ENCODE peak calls at places on chromosome 9, in nine cellular contexts. W is type B pancreatic cell; T is stimulated activated CD4-positive, alpha-beta T cell treated with anti-CD3 and anti-CD28 coated beads, Interleukin-15, amount 100 ng/mL, for 1 hour; I is T-helper 22 cell; H is B cell; C is fibroblast of mammary gland; F is T-helper 2 cell; L is activated naive CD4-positive, alpha-beta T cell; S is GM23338. A is an unnamed sample.

GRCh38 chr9:93517331-93517730 is 59.1 kb upstream of the PHF2 start:
- DNase-seq in C (peak), T (no peak), F (no peak), H (no peak), L (no peak), S (no peak), W (no peak), I (no peak), A (no peak)

GRCh38 chr9:72926506-72926905 is 26.3 kb downstream of the ALDH1A1 start:
- DNase-seq in L (no peak), C (no peak), S (no peak), F (no peak), W (no peak), H (no peak), I (no peak), T (no peak), A (no peak)

GRCh38 chr9:129885018-129885669 is 49.9 kb downstream of the USP20 start:
- DNase-seq in T (no peak), S (peak), C (no peak), L (no peak), H (peak), I (no peak), W (no peak), F (no peak), A (no peak)

GRCh38 chr9:115746496-115746895 is 407.1 kb upstream of the PAPPA start:
- DNase-seq in I (no peak), C (peak), L (no peak), S (no peak), T (no peak), W (no peak), H (no peak), F (no peak), A (no peak)

GRCh38 chr9:96618209-96619108 is 1.2 kb downstream of the CDC14B start:
- DNase-seq in W (no peak), C (peak), H (no peak), F (peak), S (peak), T (peak), L (no peak), I (no peak), A (no peak)

GRCh38 chr9:1979815-1980367 is 35.3 kb upstream of the SMARCA2 start:
- DNase-seq in S (no peak), I (no peak), F (no peak), L (no peak), H (no peak), C (peak), W (no peak), T (no peak), A (no peak)

GRCh38 chr9:27247756-27248155 is 49.2 kb downstream of the EQTN start:
- DNase-seq in S (peak), I (no peak), C (peak), W (no peak), L (no peak), F (no peak), H (no peak), T (no peak), A (no peak)

GRCh38 chr9:5918460-5918859 is 27.8 kb downstream of the MLANA start:
- DNase-seq in S (no peak), H (no peak), F (no peak), T (no peak), L (no peak), W (no peak), C (no peak), I (no peak), A (no peak)

GRCh38 chr9:132411091-132411508 is 1.1 kb downstream of the CFAP77 start:
- DNase-seq in H (peak), I (peak), L (peak), F (peak), T (peak), S (peak), W (peak), C (peak), A (peak)

GRCh38 chr9:11962327-11962726 is 730.9 kb upstream of the TYRP1 start:
- DNase-seq in T (no peak), H (no peak), L (no peak), S (no peak), F (no peak), W (no peak), C (peak), I (no peak), A (no peak)

GRCh38 chr9:22147818-22148573 is 138.9 kb upstream of the CDKN2B start:
- DNase-seq in T (no peak), S (no peak), H (no peak), W (no peak), L (no peak), I (no peak), F (no peak), C (peak), A (no peak)

GRCh38 chr9:34628656-34629491 is at the start of gene ARID3C:
- DNase-seq in I (peak), W (no peak), T (peak), H (no peak), C (no peak), F (peak), S (peak), L (no peak), A (no peak)

GRCh38 chr9:5502553-5502952 is 7.8 kb upstream of the PDCD1LG2 start:
- DNase-seq in S (no peak), W (no peak), C (no peak), F (no peak), I (no peak), H (no peak), L (no peak), T (no peak), A (no peak)

GRCh38 chr9:38292480-38292879 is 100.0 kb upstream of the ALDH1B1 start:
- DNase-seq in W (peak), L (no peak), I (no peak), T (no peak), S (no peak), F (no peak), C (no peak), H (no peak), A (no peak)

GRCh38 chr9:27629425-27629824 is 56.1 kb upstream of the C9orf72 start:
- DNase-seq in T (no peak), W (no peak), C (no peak), I (no peak), H (no peak), S (no peak), L (no peak), F (no peak), A (no peak)

GRCh38 chr9:36535106-36535505 is 37.6 kb upstream of the MELK start:
- DNase-seq in L (no peak), W (no peak), H (no peak), T (no peak), I (no peak), C (no peak), S (no peak), F (no peak), A (no peak)

GRCh38 chr9:95511952-95512750 is 4.6 kb downstream of the PTCH1 start:
- DNase-seq in L (no peak), W (no peak), H (no peak), F (no peak), T (no peak), I (no peak), C (no peak), S (peak), A (no peak)

GRCh38 chr9:91898451-91899433 is 51.3 kb downstream of the ROR2 start:
- DNase-seq in H (no peak), S (peak), L (no peak), C (peak), W (no peak), T (no peak), I (no peak), F (no peak), A (no peak)

GRCh38 chr9:75121914-75122558 is 33.7 kb downstream of the OSTF1 start:
- DNase-seq in C (no peak), S (peak), F (no peak), L (no peak), T (no peak), H (no peak), W (no peak), I (no peak), A (no peak)

GRCh38 chr9:137878146-137878941 is 762 bp downstream of the CACNA1B start:
- DNase-seq in H (no peak), S (peak), C (peak), F (no peak), T (no peak), W (peak), I (no peak), L (no peak), A (no peak)

GRCh38 chr9:36187414-36187813 is 3.3 kb upstream of the CLTA start:
- DNase-seq in T (no peak), W (no peak), S (no peak), I (no peak), C (peak), H (no peak), L (no peak), F (no peak), A (no peak)

GRCh38 chr9:38421498-38422211 is 2.6 kb downstream of the IGFBPL1 start:
- DNase-seq in H (no peak), T (no peak), I (no peak), F (no peak), W (no peak), L (no peak), S (peak), C (no peak), A (no peak)

GRCh38 chr9:121861501-121862180 is 210.2 kb downstream of the DAB2IP start:
- DNase-seq in S (peak), L (no peak), I (no peak), H (no peak), F (no peak), T (no peak), W (no peak), C (peak), A (no peak)

GRCh38 chr9:74497750-74498615 is 848 bp downstream of the RORB start:
- DNase-seq in F (no peak), H (no peak), T (no peak), I (no peak), L (no peak), W (no peak), C (peak), S (peak), A (no peak)

GRCh38 chr9:111895996-111896941 is at the start of gene UGCG:
- DNase-seq in S (peak), F (peak), I (peak), W (peak), H (peak), T (peak), L (peak), C (peak), A (peak)

GRCh38 chr9:37178742-37179141 is 58.4 kb downstream of the ZCCHC7 start:
- DNase-seq in S (no peak), L (no peak), C (no peak), W (no peak), T (no peak), I (no peak), F (no peak), H (no peak), A (no peak)

GRCh38 chr9:114080773-114081440 is 2.8 kb upstream of the AMBP start:
- DNase-seq in W (no peak), H (no peak), F (no peak), S (no peak), C (no peak), L (no peak), I (no peak), T (no peak), A (no peak)

GRCh38 chr9:76394023-76394895 is at the start of gene RFK:
- DNase-seq in F (peak), L (peak), W (peak), T (peak), S (peak), H (peak), C (peak), I (peak), A (peak)

GRCh38 chr9:82621446-82621845 is 441.5 kb downstream of the RASEF start:
- DNase-seq in S (no peak), T (no peak), I (no peak), C (no peak), F (no peak), H (no peak), W (no peak), L (no peak), A (no peak)

GRCh38 chr9:137280478-137281344 is 3.2 kb downstream of the TOR4A start:
- DNase-seq in W (peak), C (no peak), I (no peak), L (no peak), H (no peak), T (no peak), F (no peak), S (peak), A (no peak)

GRCh38 chr9:2657427-2657826 is 35.8 kb downstream of the VLDLR start:
- DNase-seq in F (no peak), C (no peak), T (no peak), S (no peak), I (no peak), W (no peak), L (no peak), H (peak), A (no peak)